ENCODE peak calls at places on chromosomes 4 and X, in five cellular contexts. One of them, this sample, is unnamed.

GRCh38 chr4:166021617-166022016 is 148.6 kb downstream of the TLL1 start:
- DNase-seq in AG08396: no peak
- DNase-seq in foreskin keratinocyte: no peak
- DNase-seq in MM.1S: no peak
- DNase-seq in endothelial cell: no peak
- DNase-seq in this sample: no peak

GRCh38 chr4:20960291-20960690 is 260.0 kb downstream of the PACRGL start:
- DNase-seq in AG08396: no peak
- DNase-seq in foreskin keratinocyte: no peak
- DNase-seq in MM.1S: no peak
- DNase-seq in endothelial cell: no peak
- DNase-seq in this sample: no peak

GRCh38 chr4:5954056-5954760 is 61.3 kb upstream of the CRMP1 start:
- DNase-seq in AG08396: no peak
- DNase-seq in foreskin keratinocyte: no peak
- DNase-seq in MM.1S: no peak
- DNase-seq in endothelial cell: no peak
- DNase-seq in this sample: no peak

GRCh38 chr4:38230121-38230728 is 270.0 kb downstream of the PTTG2 start:
- DNase-seq in AG08396: no peak
- DNase-seq in foreskin keratinocyte: peak
- DNase-seq in MM.1S: no peak
- DNase-seq in endothelial cell: no peak
- DNase-seq in this sample: no peak

GRCh38 chrX:17588303-17588702 is 149.0 kb upstream of the SCML1 start:
- DNase-seq in AG08396: no peak
- DNase-seq in foreskin keratinocyte: no peak
- DNase-seq in MM.1S: no peak
- DNase-seq in endothelial cell: no peak
- DNase-seq in this sample: no peak

GRCh38 chr4:10371869-10372471 is 85.3 kb downstream of the ZNF518B start:
- DNase-seq in AG08396: no peak
- DNase-seq in foreskin keratinocyte: peak
- DNase-seq in MM.1S: no peak
- DNase-seq in endothelial cell: no peak
- DNase-seq in this sample: no peak

GRCh38 chrX:110241816-110242215 is 76.1 kb downstream of the AMMECR1 start:
- DNase-seq in AG08396: peak
- DNase-seq in foreskin keratinocyte: no peak
- DNase-seq in MM.1S: no peak
- DNase-seq in endothelial cell: no peak
- DNase-seq in this sample: no peak

GRCh38 chrX:47202877-47203276 is 9.2 kb downstream of the UBA1 start:
- DNase-seq in AG08396: no peak
- DNase-seq in foreskin keratinocyte: no peak
- DNase-seq in MM.1S: no peak
- DNase-seq in endothelial cell: no peak
- DNase-seq in this sample: no peak

GRCh38 chr4:21790437-21791029 is 158.0 kb downstream of the KCNIP4 start:
- DNase-seq in AG08396: no peak
- DNase-seq in foreskin keratinocyte: no peak
- DNase-seq in MM.1S: peak
- DNase-seq in endothelial cell: no peak
- DNase-seq in this sample: peak

GRCh38 chr4:6207602-6208001 is 7.3 kb upstream of the JAKMIP1 start:
- DNase-seq in AG08396: no peak
- DNase-seq in foreskin keratinocyte: no peak
- DNase-seq in MM.1S: no peak
- DNase-seq in endothelial cell: no peak
- DNase-seq in this sample: no peak

GRCh38 chr4:77177196-77177595 is 20.2 kb downstream of the CCNG2 start:
- DNase-seq in AG08396: no peak
- DNase-seq in foreskin keratinocyte: no peak
- DNase-seq in MM.1S: no peak
- DNase-seq in endothelial cell: no peak
- DNase-seq in this sample: no peak

GRCh38 chr4:92535599-92535998 is 231.8 kb downstream of the GRID2 start:
- DNase-seq in AG08396: no peak
- DNase-seq in foreskin keratinocyte: no peak
- DNase-seq in MM.1S: no peak
- DNase-seq in endothelial cell: no peak
- DNase-seq in this sample: no peak

GRCh38 chr4:72942565-72942964 is 127.0 kb downstream of the COX18 start:
- DNase-seq in AG08396: no peak
- DNase-seq in foreskin keratinocyte: no peak
- DNase-seq in MM.1S: no peak
- DNase-seq in endothelial cell: no peak
- DNase-seq in this sample: no peak

GRCh38 chrX:63349307-63349706 is 1.8 kb downstream of the SPIN4 start:
- DNase-seq in AG08396: no peak
- DNase-seq in foreskin keratinocyte: no peak
- DNase-seq in MM.1S: no peak
- DNase-seq in endothelial cell: no peak
- DNase-seq in this sample: peak

GRCh38 chr4:5037553-5038551 is 13.4 kb upstream of the STK32B start:
- DNase-seq in AG08396: peak
- DNase-seq in foreskin keratinocyte: peak
- DNase-seq in MM.1S: no peak
- DNase-seq in endothelial cell: no peak
- DNase-seq in this sample: no peak

GRCh38 chrX:136767104-136767941 is 13.4 kb downstream of the ARHGEF6 start:
- DNase-seq in AG08396: peak
- DNase-seq in foreskin keratinocyte: no peak
- DNase-seq in MM.1S: peak
- DNase-seq in endothelial cell: peak
- DNase-seq in this sample: peak

GRCh38 chr4:158728256-158728655 is 5.1 kb upstream of the PPID start:
- DNase-seq in AG08396: no peak
- DNase-seq in foreskin keratinocyte: no peak
- DNase-seq in MM.1S: no peak
- DNase-seq in endothelial cell: no peak
- DNase-seq in this sample: no peak

GRCh38 chr4:9925750-9926439 is 95.4 kb downstream of the SLC2A9 start:
- DNase-seq in AG08396: no peak
- DNase-seq in foreskin keratinocyte: no peak
- DNase-seq in MM.1S: no peak
- DNase-seq in endothelial cell: no peak
- DNase-seq in this sample: no peak

GRCh38 chr4:118033148-118034060 is 882 bp upstream of the NDST3 start:
- DNase-seq in AG08396: peak
- DNase-seq in foreskin keratinocyte: no peak
- DNase-seq in MM.1S: no peak
- DNase-seq in endothelial cell: peak
- DNase-seq in this sample: no peak

GRCh38 chr4:169662226-169662625 is 41.8 kb downstream of the CLCN3 start:
- DNase-seq in AG08396: no peak
- DNase-seq in foreskin keratinocyte: no peak
- DNase-seq in MM.1S: no peak
- DNase-seq in endothelial cell: no peak
- DNase-seq in this sample: no peak

GRCh38 chrX:87663421-87663820 is 145.8 kb downstream of the KLHL4 start:
- DNase-seq in AG08396: no peak
- DNase-seq in foreskin keratinocyte: no peak
- DNase-seq in MM.1S: no peak
- DNase-seq in endothelial cell: no peak
- DNase-seq in this sample: no peak

GRCh38 chr4:73103799-73104503 is 34.4 kb upstream of the COX18 start:
- DNase-seq in AG08396: peak
- DNase-seq in foreskin keratinocyte: no peak
- DNase-seq in MM.1S: no peak
- DNase-seq in endothelial cell: no peak
- DNase-seq in this sample: no peak

GRCh38 chr4:53695540-53696463 is 104.5 kb upstream of the LNX1 start:
- DNase-seq in AG08396: no peak
- DNase-seq in foreskin keratinocyte: no peak
- DNase-seq in MM.1S: no peak
- DNase-seq in endothelial cell: no peak
- DNase-seq in this sample: peak

GRCh38 chr4:122621010-122621616 is at the start of gene IL21:
- DNase-seq in AG08396: no peak
- DNase-seq in foreskin keratinocyte: no peak
- DNase-seq in MM.1S: no peak
- DNase-seq in endothelial cell: no peak
- DNase-seq in this sample: no peak

GRCh38 chrX:21479695-21480280 is 105.6 kb downstream of the CNKSR2 start:
- DNase-seq in AG08396: peak
- DNase-seq in foreskin keratinocyte: no peak
- DNase-seq in MM.1S: peak
- DNase-seq in endothelial cell: peak
- DNase-seq in this sample: peak

GRCh38 chr4:170423137-170423536 is 333.4 kb upstream of the AADAT start:
- DNase-seq in AG08396: no peak
- DNase-seq in foreskin keratinocyte: peak
- DNase-seq in MM.1S: no peak
- DNase-seq in endothelial cell: no peak
- DNase-seq in this sample: no peak

GRCh38 chrX:49269768-49270248 is at the start of gene PPP1R3F:
- DNase-seq in AG08396: peak
- DNase-seq in foreskin keratinocyte: no peak
- DNase-seq in MM.1S: no peak
- DNase-seq in endothelial cell: no peak
- DNase-seq in this sample: no peak

GRCh38 chr4:6372649-6373525 is 99.5 kb downstream of the PPP2R2C start:
- DNase-seq in AG08396: peak
- DNase-seq in foreskin keratinocyte: no peak
- DNase-seq in MM.1S: peak
- DNase-seq in endothelial cell: peak
- DNase-seq in this sample: peak

GRCh38 chrX:71996138-71996537 is 85.5 kb downstream of the NHSL2 start:
- DNase-seq in AG08396: no peak
- DNase-seq in foreskin keratinocyte: no peak
- DNase-seq in MM.1S: no peak
- DNase-seq in endothelial cell: no peak
- DNase-seq in this sample: no peak

GRCh38 chr4:111323496-111323895 is 700.6 kb upstream of the PITX2 start:
- DNase-seq in AG08396: peak
- DNase-seq in foreskin keratinocyte: no peak
- DNase-seq in MM.1S: no peak
- DNase-seq in endothelial cell: no peak
- DNase-seq in this sample: no peak

This sample was measured in Karpas-422.